ENCODE peak calls at places on chromosomes 11 and 22, in ten cellular contexts. N is GM12865; C is adipocyte; I is body of pancreas; A is colonic mucosa; Z is lung; F is ascending aorta; R is skeletal muscle cell; D is fibroblast of lung; H is naive thymus-derived CD4-positive, alpha-beta T cell. J is an unnamed sample.
A peak's percentile ranks its signal among the peaks of the same experiment; 100 is the strongest.

GRCh38 chr11:119729581-119730346 is 764 bp upstream of the NECTIN1 start:
- DNase-seq in H (no peak), N (no peak), D (peak; percentile 61), C (peak; percentile 67), I (peak; percentile 72), F (peak; percentile 75), A (peak; percentile 86), R (no peak), Z (peak; percentile 71), J (peak; percentile 71)

GRCh38 chr11:115803341-115803740 is 299.1 kb upstream of the CADM1 start:
- DNase-seq in N (no peak), C (no peak), H (no peak), R (no peak), A (no peak), F (no peak), I (no peak), Z (no peak), D (no peak), J (no peak)

GRCh38 chr11:58524232-58525036 is 16.5 kb upstream of the OR5B21 start:
- DNase-seq in H (peak; percentile 54), A (peak; percentile 77), F (peak; percentile 83), Z (peak; percentile 54), R (peak; percentile 43), I (peak; percentile 61), C (peak; percentile 92), N (peak; percentile 77), D (peak; percentile 76), J (no peak)

GRCh38 chr11:2825261-2825885 is 60.2 kb downstream of the CDKN1C start:
- DNase-seq in Z (peak; percentile 72), D (peak; percentile 91), I (peak; percentile 81), R (peak; percentile 36), F (peak; percentile 89), A (peak; percentile 66), C (peak; percentile 69), H (no peak), N (no peak), J (peak; percentile 68)

GRCh38 chr11:9574806-9575530 is 1.5 kb downstream of the WEE1 start:
- DNase-seq in C (peak; percentile 85), D (peak; percentile 85), R (peak; percentile 49), H (no peak), A (peak; percentile 80), I (peak; percentile 70), F (peak; percentile 88), N (peak; percentile 43), Z (peak; percentile 37), J (peak; percentile 74)

GRCh38 chr11:43951231-43951630 is 8.8 kb downstream of the C11orf96 start:
- DNase-seq in C (no peak), A (no peak), Z (no peak), H (no peak), I (no peak), D (peak; percentile 61), R (no peak), N (no peak), F (peak; percentile 55), J (no peak)

GRCh38 chr11:90639687-90640086 is 416.8 kb upstream of the CHORDC1 start:
- DNase-seq in C (peak; percentile 17), A (no peak), R (no peak), N (no peak), H (no peak), I (no peak), F (no peak), Z (no peak), D (no peak), J (no peak)

GRCh38 chr11:13040969-13041561 is 31.9 kb downstream of the RASSF10 start:
- DNase-seq in I (no peak), R (no peak), D (no peak), A (no peak), H (no peak), N (no peak), Z (no peak), C (no peak), F (no peak), J (no peak)

GRCh38 chr22:46931414-46931813 is 169.0 kb downstream of the TBC1D22A start:
- DNase-seq in R (no peak), C (no peak), N (no peak), F (no peak), D (peak; percentile 68), Z (no peak), I (no peak), A (peak; percentile 15), H (no peak), J (no peak)

GRCh38 chr11:91871048-91871447 is 353.6 kb upstream of the FAT3 start:
- DNase-seq in N (no peak), Z (no peak), A (no peak), C (no peak), D (no peak), H (no peak), F (no peak), R (no peak), I (no peak), J (no peak)

GRCh38 chr22:23070418-23071162 is at the start of gene GNAZ:
- DNase-seq in R (no peak), D (peak; percentile 10), I (peak; percentile 18), N (no peak), F (peak; percentile 64), Z (no peak), H (no peak), A (no peak), C (peak; percentile 59), J (no peak)

GRCh38 chr22:24516301-24516737 is 21.2 kb downstream of the UPB1 start:
- DNase-seq in H (no peak), C (peak; percentile 96), F (no peak), R (peak; percentile 60), Z (no peak), I (peak; percentile 38), A (no peak), N (peak; percentile 64), D (peak; percentile 93), J (no peak)

GRCh38 chr11:67628710-67629385 is 889 bp downstream of the NUDT8 start:
- DNase-seq in A (no peak), F (no peak), R (no peak), D (no peak), H (no peak), N (no peak), Z (no peak), I (no peak), C (no peak), J (no peak)

GRCh38 chr11:126063510-126063858 is 818 bp upstream of the CDON start:
- DNase-seq in C (no peak), R (no peak), D (no peak), N (no peak), A (no peak), H (no peak), Z (no peak), F (no peak), I (no peak), J (no peak)

GRCh38 chr11:73480677-73481076 is 104.5 kb downstream of the RELT start:
- DNase-seq in F (no peak), N (no peak), D (no peak), I (no peak), Z (no peak), A (no peak), H (no peak), R (no peak), C (peak; percentile 45), J (no peak)
- H3K4me3 ChIP-seq in F (no peak overlapping the region), N (no peak overlapping the region), D (no peak overlapping the region), I (no peak overlapping the region), Z (no peak overlapping the region), A (no peak overlapping the region), H (no peak overlapping the region), R (no peak overlapping the region), C (no peak overlapping the region), J (no peak overlapping the region)

GRCh38 chr22:37229805-37230672 is 14.0 kb downstream of the RAC2 start:
- DNase-seq in N (peak; percentile 94), C (peak; percentile 44), F (peak; percentile 74), D (peak; percentile 74), I (no peak), H (peak; percentile 87), A (peak; percentile 58), Z (peak; percentile 56), R (no peak), J (peak; percentile 78)
- H3K4me3 ChIP-seq in N (peak overlapping the region; percentile 53), C (no peak overlapping the region), F (no peak overlapping the region), D (no peak overlapping the region), I (no peak overlapping the region), H (peak overlapping the region; percentile 54), A (no peak overlapping the region), Z (no peak overlapping the region), R (no peak overlapping the region), J (no peak overlapping the region)

GRCh38 chr22:41974691-41975290 is 5.5 kb downstream of the SEPTIN3 start:
- DNase-seq in F (no peak), Z (no peak), D (no peak), H (no peak), R (no peak), A (no peak), I (no peak), C (no peak), N (peak; percentile 45), J (no peak)

GRCh38 chr22:41978732-41979131 is 9.5 kb downstream of the SEPTIN3 start:
- DNase-seq in Z (no peak), N (no peak), H (no peak), I (no peak), C (no peak), D (no peak), F (no peak), R (no peak), A (no peak), J (no peak)

GRCh38 chr22:41976070-41976901 is 7.0 kb downstream of the SEPTIN3 start:
- DNase-seq in Z (no peak), C (peak; percentile 67), F (no peak), A (peak; percentile 38), D (no peak), R (no peak), H (no peak), N (peak; percentile 38), I (peak; percentile 26), J (peak; percentile 40)

GRCh38 chr22:41975299-41976069 is 6.2 kb downstream of the SEPTIN3 start:
- DNase-seq in N (no peak), A (no peak), D (no peak), Z (no peak), F (no peak), H (no peak), C (no peak), R (no peak), I (no peak), J (no peak)

GRCh38 chr22:41976961-41977566 is 7.8 kb downstream of the SEPTIN3 start:
- DNase-seq in C (peak; percentile 19), Z (no peak), A (no peak), D (no peak), H (no peak), N (peak; percentile 29), I (no peak), R (no peak), F (no peak), J (no peak)
- H3K4me3 ChIP-seq in C (no peak overlapping the region), Z (no peak overlapping the region), A (peak overlapping the region; percentile 35), D (no peak overlapping the region), H (peak overlapping the region; percentile 47), N (peak overlapping the region; percentile 41), I (no peak overlapping the region), R (peak overlapping the region; percentile 34), F (peak overlapping the region; percentile 51), J (peak overlapping the region; percentile 47)

DNA sequence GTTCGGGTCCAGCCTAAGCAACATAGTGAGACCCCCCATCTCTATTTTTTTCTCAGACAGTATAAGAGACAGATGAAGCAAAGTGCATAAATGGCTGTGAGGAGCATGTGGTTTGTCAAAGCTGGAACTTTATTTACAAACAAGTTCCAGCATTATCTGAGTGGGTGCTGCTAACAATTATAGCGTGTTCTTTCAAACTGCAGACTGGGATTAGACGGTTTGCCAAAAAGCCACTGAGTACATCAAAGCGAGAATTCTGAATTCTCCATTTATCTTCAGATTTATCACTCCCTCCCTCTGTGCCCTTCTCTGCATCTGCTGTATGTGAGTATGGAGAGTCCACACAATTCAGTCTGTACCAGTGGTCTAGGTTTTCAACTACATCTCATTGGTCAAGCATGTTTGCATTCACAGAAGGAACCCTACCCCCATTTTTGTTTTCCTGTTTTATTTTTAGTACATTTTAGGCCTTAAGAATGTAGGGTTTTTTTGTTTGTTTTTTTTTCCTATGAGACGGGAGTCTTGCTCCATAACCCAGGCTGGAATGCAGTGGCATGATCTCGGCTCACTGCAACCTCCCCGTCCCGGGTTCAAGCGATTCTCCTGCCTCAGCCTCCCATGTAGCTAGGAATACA is 18.1 kb upstream of the INCENP start:
- DNase-seq in D (no peak), R (no peak), C (peak; percentile 73), Z (no peak), N (no peak), H (no peak), F (no peak), I (no peak), A (no peak), J (no peak)
- H3K4me3 ChIP-seq in D (peak overlapping the region; percentile 15), R (no peak overlapping the region), C (peak overlapping the region; percentile 74), Z (no peak overlapping the region), N (no peak overlapping the region), H (peak overlapping the region; percentile 34), F (peak overlapping the region; percentile 35), I (no peak overlapping the region), A (no peak overlapping the region), J (peak overlapping the region; percentile 46)